ENCODE peak calls at places on chromosomes 12 and 14, in six cellular contexts. N, Q, A, J, F and E are unnamed samples. For H3K27me3, the result is how much of the 10 kb centered on the place peaks cover.

GRCh38 chr12:41424651-41425050 is 236.5 kb downstream of the PDZRN4 start:
- DNase-seq in N (no peak), Q (no peak), A (no peak), J (no peak), F (no peak), E (no peak)

GRCh38 chr14:70808023-70808401 is 1.3 kb downstream of the MAP3K9 start:
- DNase-seq in N (no peak), Q (no peak), A (no peak), J (no peak), F (no peak), E (peak)

GRCh38 chr12:112861284-112861683 is 45.5 kb upstream of the OAS1 start:
- DNase-seq in N (no peak), Q (no peak), A (no peak), J (no peak), F (no peak), E (no peak)

GRCh38 chr12:46944771-46945170 is 119.0 kb upstream of the SLC38A4 start:
- DNase-seq in N (no peak), Q (no peak), A (no peak), J (no peak), F (no peak), E (no peak)

GRCh38 chr14:69842671-69843407 is 36.4 kb upstream of the SMOC1 start:
- DNase-seq in N (no peak), Q (no peak), A (no peak), J (no peak), F (no peak), E (no peak)

GRCh38 chr14:72616294-72616693 is 277.6 kb downstream of the DPF3 start:
- DNase-seq in N (no peak), Q (no peak), A (no peak), J (peak), F (no peak), E (no peak)

GRCh38 chr14:99522457-99522891 is 41.3 kb downstream of the CCNK start:
- DNase-seq in N (no peak), Q (no peak), A (no peak), J (peak), F (peak), E (peak)

GRCh38 chr12:55499810-55500252 is 7.7 kb downstream of the OR6C68 start:
- DNase-seq in N (no peak), Q (no peak), A (no peak), J (no peak), F (no peak), E (no peak)

GRCh38 chr12:33566403-33566802 is 126.8 kb upstream of the SYT10 start:
- DNase-seq in N (no peak), Q (no peak), A (no peak), J (no peak), F (no peak), E (no peak)

GRCh38 chr12:31740618-31741017 is 11.8 kb upstream of the AMN1 start:
- DNase-seq in N (no peak), Q (no peak), A (no peak), J (no peak), F (no peak), E (no peak)

GRCh38 chr12:31737345-31737744 is 8.5 kb upstream of the AMN1 start:
- DNase-seq in N (no peak), Q (no peak), A (no peak), J (no peak), F (no peak), E (no peak)

GRCh38 chr12:31737763-31738162 is 8.9 kb upstream of the AMN1 start:
- DNase-seq in N (no peak), Q (no peak), A (no peak), J (no peak), F (no peak), E (no peak)

GRCh38 chr12:31745242-31745641 is 16.4 kb upstream of the AMN1 start:
- DNase-seq in N (no peak), Q (no peak), A (no peak), J (no peak), F (no peak), E (no peak)

GRCh38 chr12:31742891-31743290 is 14.1 kb upstream of the AMN1 start:
- DNase-seq in N (no peak), Q (no peak), A (no peak), J (no peak), F (no peak), E (no peak)
- H3K27me3 ChIP-seq in N (under half), Q (under half), A (under half), J (under half), F (under half), E (under half)

GRCh38 chr12:12558291-12558690 is 4.4 kb downstream of the DUSP16 start:
- DNase-seq in N (no peak), Q (no peak), A (no peak), J (no peak), F (no peak), E (no peak)
- H3K4me3 ChIP-seq in N (no peak), Q (no peak), A (no peak), J (no peak), F (no peak), E (no peak)

GRCh38 chr12:3681595-3681921 is 71.4 kb downstream of the CRACR2A start:
- DNase-seq in N (no peak), Q (no peak), A (no peak), J (no peak), F (no peak), E (no peak)

GRCh38 chr12:3683670-3684069 is 69.2 kb downstream of the CRACR2A start:
- DNase-seq in N (no peak), Q (no peak), A (no peak), J (peak), F (no peak), E (no peak)

GRCh38 chr12:3679831-3680230 is 73.1 kb downstream of the CRACR2A start:
- DNase-seq in N (no peak), Q (no peak), A (no peak), J (no peak), F (no peak), E (no peak)

GRCh38 chr12:3677609-3678008 is 75.3 kb downstream of the CRACR2A start:
- DNase-seq in N (no peak), Q (no peak), A (no peak), J (no peak), F (no peak), E (no peak)

DNA sequence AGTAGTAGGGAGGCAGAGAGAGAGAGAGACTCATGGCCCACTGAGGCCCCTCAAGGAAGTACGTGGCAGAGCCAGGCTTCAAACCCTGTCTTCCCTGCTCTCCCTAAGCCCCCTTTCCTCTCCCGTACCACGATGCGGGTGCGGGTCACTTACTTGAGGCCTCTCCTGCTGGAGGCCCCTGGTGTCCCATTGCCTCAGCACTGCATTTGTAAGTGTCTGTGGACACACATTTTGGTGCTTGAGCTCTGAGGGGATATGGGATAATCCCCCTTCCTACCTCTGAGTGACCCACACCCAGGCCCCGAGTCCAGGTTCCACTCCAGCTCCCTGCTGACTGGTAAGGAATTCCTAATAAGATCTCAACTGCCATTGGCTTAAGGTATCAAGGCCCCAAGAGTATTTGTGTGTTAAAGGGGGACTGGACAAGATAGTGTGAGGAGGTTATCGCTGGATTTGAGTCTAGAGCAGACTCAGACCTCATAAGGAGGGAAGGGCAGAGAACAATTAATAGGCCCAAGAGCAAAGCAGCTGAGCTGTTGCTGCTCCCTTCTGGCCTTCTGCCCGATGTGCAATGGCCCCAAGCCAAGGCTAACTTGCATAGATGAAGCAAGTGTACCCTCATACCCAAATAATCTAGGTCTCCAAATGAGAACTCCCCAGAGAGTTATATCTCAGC is 71.9 kb downstream of the CRACR2A start:
- DNase-seq in N (no peak), Q (no peak), A (no peak), J (no peak), F (peak), E (no peak)
- H3K27me3 ChIP-seq in N (under half), Q (under half), A (under half), J (under half), F (under half), E (under half)

DNA sequence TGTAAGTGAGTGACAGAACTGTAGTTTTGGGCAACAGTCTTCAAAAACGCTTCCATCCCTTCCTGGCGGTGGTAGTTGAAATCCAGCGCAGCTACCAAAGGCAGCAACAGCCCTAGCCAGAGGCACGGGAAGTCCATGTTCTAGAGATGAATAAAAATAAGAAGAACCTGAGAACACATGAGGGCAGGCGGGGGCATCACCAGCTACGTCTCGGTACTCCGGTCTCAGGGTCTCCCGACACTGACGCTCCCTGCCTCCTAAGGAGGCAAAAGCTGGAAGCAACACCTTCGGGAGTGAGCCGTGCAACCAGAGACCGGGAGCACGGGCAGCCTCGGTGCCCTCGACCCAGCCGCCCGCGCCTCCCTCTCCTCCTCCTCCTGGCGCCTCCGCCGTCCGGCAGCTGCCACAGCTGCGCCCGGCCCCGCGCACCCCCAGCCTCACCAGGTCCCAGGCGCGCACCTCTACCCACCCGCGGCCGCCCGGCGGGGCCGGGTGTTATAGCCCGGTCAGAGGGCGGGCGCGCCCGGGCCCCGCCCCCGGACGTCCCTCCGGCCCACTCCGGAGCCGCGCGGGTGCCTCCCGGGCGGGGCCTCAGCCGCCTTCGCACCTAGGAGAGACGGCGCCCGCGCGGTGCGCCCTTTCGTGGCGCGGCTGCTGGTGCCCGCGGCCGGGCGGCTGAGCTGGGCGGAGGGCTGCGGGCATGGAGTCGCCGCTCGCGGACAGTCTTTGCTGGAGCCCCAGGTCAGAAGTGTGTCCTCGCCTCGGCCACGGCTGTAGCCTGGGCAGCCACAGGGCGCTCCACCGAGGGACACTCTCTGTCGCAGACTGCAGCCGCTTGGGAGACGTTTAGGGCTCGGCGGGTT is at the start of gene CPM:
- DNase-seq in N (no peak), Q (no peak), A (peak), J (peak), F (peak), E (peak)
- H3K4me3 ChIP-seq in N (peak), Q (peak), A (peak), J (peak), F (peak), E (peak)

GRCh38 chr14:36511981-36512584 is 7.9 kb downstream of the NKX2-1 start:
- DNase-seq in N (no peak), Q (no peak), A (no peak), J (no peak), F (no peak), E (no peak)
- H3K27me3 ChIP-seq in N (half or more), Q (half or more), A (under half), J (half or more), F (half or more), E (under half)

GRCh38 chr14:37170237-37170636 is 2.2 kb downstream of the SLC25A21 start:
- DNase-seq in N (no peak), Q (no peak), A (no peak), J (no peak), F (no peak), E (no peak)

GRCh38 chr14:37172024-37172869 is at the start of gene SLC25A21:
- DNase-seq in N (peak), Q (no peak), A (peak), J (peak), F (peak), E (no peak)

GRCh38 chr14:37172936-37173613 is 669 bp upstream of the SLC25A21 start:
- DNase-seq in N (no peak), Q (no peak), A (no peak), J (no peak), F (no peak), E (no peak)

GRCh38 chr14:37170993-37171392 is 1.4 kb downstream of the SLC25A21 start:
- DNase-seq in N (no peak), Q (no peak), A (no peak), J (no peak), F (no peak), E (no peak)

GRCh38 chr14:37171678-37172023 is 755 bp downstream of the SLC25A21 start:
- DNase-seq in N (no peak), Q (no peak), A (no peak), J (no peak), F (no peak), E (no peak)
- H3K4me3 ChIP-seq in N (peak), Q (peak), A (peak), J (peak), F (peak), E (no peak)

DNA sequence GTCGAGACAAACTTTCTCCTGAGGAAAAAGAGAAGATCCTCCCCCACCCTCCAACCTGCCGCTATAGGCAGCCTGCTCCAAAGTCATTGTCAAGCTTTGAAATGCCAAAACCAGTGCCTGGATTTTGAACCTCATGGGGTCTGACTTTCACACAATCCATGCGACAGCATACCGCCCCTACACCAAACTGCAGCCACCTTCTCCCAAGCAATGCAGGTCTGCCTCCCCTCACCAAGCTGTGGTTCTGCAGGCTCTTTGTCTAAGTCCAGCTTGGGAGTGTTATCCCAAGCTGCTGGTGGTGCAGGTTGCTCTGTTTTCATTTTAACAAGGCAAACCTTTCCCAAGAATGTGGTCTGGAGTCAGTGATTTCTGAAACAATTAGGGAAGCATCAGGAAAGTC is 12.4 kb downstream of the TBX5 start:
- DNase-seq in N (no peak), Q (no peak), A (no peak), J (no peak), F (no peak), E (no peak)
- H3K27me3 ChIP-seq in N (half or more), Q (under half), A (under half), J (under half), F (under half), E (under half)

DNA sequence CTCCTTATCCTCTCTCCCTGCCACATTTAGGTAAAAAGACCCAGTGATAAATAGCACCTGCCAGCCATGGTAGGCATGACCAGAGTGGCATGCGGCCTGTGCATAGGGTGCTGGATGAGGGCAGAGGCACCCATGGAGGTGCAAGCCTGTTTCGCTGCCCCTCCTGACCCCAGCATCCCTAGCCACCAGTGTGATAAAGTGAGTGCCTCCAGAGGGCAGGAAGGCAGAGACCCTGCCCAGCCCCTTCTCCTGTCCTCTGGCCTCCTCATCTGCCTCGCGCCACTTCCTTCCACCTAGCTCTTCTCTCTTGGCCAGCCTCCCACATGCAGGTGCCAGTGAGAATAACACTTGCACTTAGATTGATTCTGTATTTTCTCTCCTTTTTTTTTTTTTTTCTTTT is 108.3 kb upstream of the FUT8 start:
- DNase-seq in N (no peak), Q (no peak), A (no peak), J (no peak), F (no peak), E (no peak)
- H3K4me3 ChIP-seq in N (no peak), Q (no peak), A (no peak), J (no peak), F (no peak), E (no peak)

DNA sequence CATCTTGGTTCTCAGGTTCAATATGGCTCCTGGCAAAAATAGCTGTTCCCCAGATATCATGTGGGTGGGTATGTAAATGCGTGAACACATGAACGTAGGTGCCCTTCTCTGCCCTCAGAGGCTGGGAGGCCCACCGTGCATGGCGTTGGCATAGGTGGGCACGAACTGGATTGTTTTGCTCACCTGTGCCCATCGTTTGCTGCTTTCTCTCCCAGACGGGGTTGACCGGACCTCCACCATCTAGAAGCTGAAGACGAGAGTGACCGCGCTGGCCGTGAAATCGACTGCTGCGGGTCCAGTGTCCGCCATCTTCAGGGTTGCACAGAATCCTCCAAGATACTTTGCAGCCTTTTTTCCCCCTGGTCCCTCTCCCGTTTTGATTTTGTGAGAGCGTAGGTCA is 113.9 kb downstream of the GCH1 start:
- DNase-seq in N (no peak), Q (no peak), A (no peak), J (no peak), F (no peak), E (no peak)
- H3K27me3 ChIP-seq in N (under half), Q (under half), A (under half), J (under half), F (under half), E (under half)

GRCh38 chr14:77151918-77152588 is 10.5 kb upstream of the ZDHHC22 start:
- DNase-seq in N (no peak), Q (no peak), A (no peak), J (peak), F (no peak), E (no peak)

GRCh38 chr14:77155083-77155482 is 13.5 kb upstream of the ZDHHC22 start:
- DNase-seq in N (no peak), Q (no peak), A (peak), J (no peak), F (no peak), E (no peak)

GRCh38 chr14:77151245-77151644 is 9.7 kb upstream of the ZDHHC22 start:
- DNase-seq in N (no peak), Q (no peak), A (no peak), J (no peak), F (no peak), E (peak)

GRCh38 chr14:77153802-77154201 is 12.2 kb upstream of the ZDHHC22 start:
- DNase-seq in N (no peak), Q (no peak), A (no peak), J (no peak), F (no peak), E (no peak)

GRCh38 chr14:77154421-77154820 is 12.8 kb upstream of the ZDHHC22 start:
- DNase-seq in N (no peak), Q (no peak), A (peak), J (no peak), F (no peak), E (peak)
- H3K4me3 ChIP-seq in N (no peak), Q (no peak), A (no peak), J (no peak), F (no peak), E (no peak)